ENCODE peak calls at places on chromosome 2, in ten cellular contexts. T is stimulated activated CD4-positive, alpha-beta T cell treated with anti-CD3 and anti-CD28 coated beads, Interleukin-4, amount 100 ng/mL, for 48 hours; B is GM13976; X is NCI-H1694 treated with DMSO at 0.1 percent for 48 hours; F is putamen; J is HS-5; Y is DMS 273 treated with DMSO at 0.1 percent for 48 hours; D is AG20443; L is NCI-H2081; M is DMS153. H is an unnamed sample.

GRCh38 chr2:232415736-232416520 is 9.3 kb downstream of the ALPG start:
- DNase-seq in F (no peak), J (no peak), M (no peak), Y (no peak), D (no peak), L (no peak), X (no peak), T (no peak), B (no peak), H (no peak)

GRCh38 chr2:128625421-128625820 is 306.8 kb upstream of the HS6ST1 start:
- DNase-seq in F (no peak), M (no peak), Y (no peak), L (no peak), D (no peak), T (no peak), J (no peak), B (no peak), X (no peak), H (no peak)

GRCh38 chr2:233112261-233113113 is 52.3 kb downstream of the INPP5D start:
- DNase-seq in Y (no peak), B (no peak), L (no peak), X (no peak), J (no peak), D (no peak), F (no peak), M (no peak), T (no peak), H (no peak)

GRCh38 chr2:98088261-98088660 is 1.3 kb downstream of the VWA3B start:
- DNase-seq in D (no peak), F (peak), T (no peak), X (no peak), L (no peak), M (no peak), J (no peak), B (no peak), Y (no peak), H (no peak)

GRCh38 chr2:241218131-241219029 is 29.9 kb downstream of the ANO7 start:
- DNase-seq in L (peak), Y (no peak), M (peak), F (no peak), T (no peak), B (peak), J (no peak), D (peak), X (no peak), H (peak)

GRCh38 chr2:226215902-226216503 is 583.6 kb downstream of the IRS1 start:
- DNase-seq in L (peak), D (peak), X (peak), T (peak), Y (peak), F (peak), B (peak), J (no peak), M (no peak), H (peak)

GRCh38 chr2:199940373-199940772 is 14.9 kb downstream of the TYW5 start:
- DNase-seq in D (peak), M (no peak), B (no peak), T (no peak), Y (peak), F (no peak), X (peak), L (no peak), J (no peak), H (no peak)

GRCh38 chr2:219946529-219946928 is 319.1 kb downstream of the SLC4A3 start:
- DNase-seq in Y (no peak), L (no peak), M (no peak), X (no peak), J (no peak), T (no peak), B (no peak), D (no peak), F (no peak), H (no peak)

GRCh38 chr2:226979004-226979403 is 143.2 kb downstream of the RHBDD1 start:
- DNase-seq in D (no peak), Y (no peak), B (no peak), M (no peak), J (no peak), L (no peak), F (peak), T (no peak), X (no peak), H (no peak)

GRCh38 chr2:174059178-174059874 is 94.2 kb upstream of the SP3 start:
- DNase-seq in L (no peak), B (no peak), Y (no peak), T (no peak), J (no peak), F (no peak), X (no peak), D (peak), M (no peak), H (no peak)

H was measured in activated T-helper 2 cell treated with anti-CD3 and anti-CD28 coated beads, Interferon-gamma antibody, Interleukin-2, Interleukin-4, amounts not matched to agents 10 μg/mL and 5 μg/mL and 100 μg/mL, durations not matched to agents 14 hours and 24 hours and 36 hours.